ENCODE peak calls at places on chromosomes 12 and 14, in seven cellular contexts. One of them, this sample, is unnamed.

GRCh38 chr12:130164931-130165330 is 2.7 kb downstream of the FZD10 start:
- DNase-seq in cardiac fibroblast: no peak
- DNase-seq in fibroblast of villous mesenchyme: no peak
- DNase-seq in IMR-90: no peak
- DNase-seq in tibial artery: no peak
- DNase-seq in HCT116: no peak
- DNase-seq in endothelial cell of umbilical vein: no peak
- DNase-seq in this sample: no peak

GRCh38 chr14:75450381-75451276 is 22.8 kb downstream of the JDP2 start:
- DNase-seq in fibroblast of villous mesenchyme: no peak
- DNase-seq in endothelial cell of umbilical vein: peak
- DNase-seq in IMR-90: peak
- DNase-seq in cardiac fibroblast: no peak
- DNase-seq in HCT116: no peak
- DNase-seq in tibial artery: no peak
- DNase-seq in this sample: no peak

GRCh38 chr14:101359221-101360044 is 201.9 kb upstream of the DIO3 start:
- DNase-seq in IMR-90: no peak
- DNase-seq in endothelial cell of umbilical vein: no peak
- DNase-seq in fibroblast of villous mesenchyme: peak
- DNase-seq in HCT116: no peak
- DNase-seq in cardiac fibroblast: no peak
- DNase-seq in tibial artery: peak
- DNase-seq in this sample: peak

GRCh38 chr14:75205586-75205985 is 29.2 kb upstream of the TMED10 start:
- DNase-seq in fibroblast of villous mesenchyme: peak
- DNase-seq in endothelial cell of umbilical vein: peak
- DNase-seq in HCT116: no peak
- DNase-seq in tibial artery: no peak
- DNase-seq in IMR-90: peak
- DNase-seq in cardiac fibroblast: peak
- DNase-seq in this sample: no peak

GRCh38 chr12:34394211-34395055 is 372.1 kb downstream of the ALG10 start:
- DNase-seq in IMR-90: no peak
- DNase-seq in tibial artery: peak
- DNase-seq in fibroblast of villous mesenchyme: no peak
- DNase-seq in endothelial cell of umbilical vein: no peak
- DNase-seq in cardiac fibroblast: no peak
- DNase-seq in HCT116: no peak
- DNase-seq in this sample: peak

GRCh38 chr12:126233625-126234024 is 1168.4 kb downstream of the AACS start:
- DNase-seq in cardiac fibroblast: peak
- DNase-seq in HCT116: no peak
- DNase-seq in IMR-90: no peak
- DNase-seq in fibroblast of villous mesenchyme: no peak
- DNase-seq in endothelial cell of umbilical vein: no peak
- DNase-seq in tibial artery: no peak
- DNase-seq in this sample: no peak

GRCh38 chr12:112664569-112664968 is 127.0 kb upstream of the RPH3A start:
- DNase-seq in HCT116: no peak
- DNase-seq in fibroblast of villous mesenchyme: peak
- DNase-seq in cardiac fibroblast: peak
- DNase-seq in endothelial cell of umbilical vein: no peak
- DNase-seq in tibial artery: no peak
- DNase-seq in IMR-90: no peak
- DNase-seq in this sample: no peak

GRCh38 chr12:66008985-66009384 is 121.6 kb downstream of the LLPH start:
- DNase-seq in tibial artery: no peak
- DNase-seq in cardiac fibroblast: no peak
- DNase-seq in fibroblast of villous mesenchyme: no peak
- DNase-seq in HCT116: no peak
- DNase-seq in IMR-90: no peak
- DNase-seq in endothelial cell of umbilical vein: no peak
- DNase-seq in this sample: no peak

GRCh38 chr12:110846615-110847566 is at the start of gene CCDC63:
- DNase-seq in IMR-90: no peak
- DNase-seq in HCT116: peak
- DNase-seq in cardiac fibroblast: peak
- DNase-seq in tibial artery: peak
- DNase-seq in fibroblast of villous mesenchyme: peak
- DNase-seq in endothelial cell of umbilical vein: peak
- DNase-seq in this sample: no peak

GRCh38 chr14:71333705-71334104 is 426.4 kb downstream of the PCNX1 start:
- DNase-seq in IMR-90: no peak
- DNase-seq in endothelial cell of umbilical vein: no peak
- DNase-seq in fibroblast of villous mesenchyme: no peak
- DNase-seq in cardiac fibroblast: no peak
- DNase-seq in HCT116: no peak
- DNase-seq in tibial artery: no peak
- DNase-seq in this sample: no peak

GRCh38 chr14:20714593-20715250 is 26.2 kb downstream of the ANG start:
- DNase-seq in cardiac fibroblast: peak
- DNase-seq in tibial artery: peak
- DNase-seq in HCT116: no peak
- DNase-seq in fibroblast of villous mesenchyme: no peak
- DNase-seq in endothelial cell of umbilical vein: peak
- DNase-seq in IMR-90: peak
- DNase-seq in this sample: peak

GRCh38 chr12:68445836-68446235 is 113.7 kb upstream of the MDM1 start:
- DNase-seq in cardiac fibroblast: no peak
- DNase-seq in tibial artery: no peak
- DNase-seq in HCT116: no peak
- DNase-seq in endothelial cell of umbilical vein: no peak
- DNase-seq in IMR-90: peak
- DNase-seq in fibroblast of villous mesenchyme: peak
- DNase-seq in this sample: no peak

GRCh38 chr12:63042646-63043045 is 107.7 kb upstream of the PPM1H start:
- DNase-seq in IMR-90: peak
- DNase-seq in fibroblast of villous mesenchyme: no peak
- DNase-seq in tibial artery: no peak
- DNase-seq in HCT116: no peak
- DNase-seq in endothelial cell of umbilical vein: peak
- DNase-seq in cardiac fibroblast: peak
- DNase-seq in this sample: no peak

GRCh38 chr12:18601962-18602361 is 135.8 kb downstream of the PLCZ1 start:
- DNase-seq in endothelial cell of umbilical vein: no peak
- DNase-seq in fibroblast of villous mesenchyme: no peak
- DNase-seq in IMR-90: no peak
- DNase-seq in HCT116: no peak
- DNase-seq in cardiac fibroblast: no peak
- DNase-seq in tibial artery: no peak
- DNase-seq in this sample: no peak
- H3K4me3 ChIP-seq in endothelial cell of umbilical vein: no peak
- H3K4me3 ChIP-seq in fibroblast of villous mesenchyme: no peak
- H3K4me3 ChIP-seq in IMR-90: no peak
- H3K4me3 ChIP-seq in HCT116: no peak
- H3K4me3 ChIP-seq in cardiac fibroblast: no peak
- H3K4me3 ChIP-seq in tibial artery: no peak
- H3K4me3 ChIP-seq in this sample: no peak

DNA sequence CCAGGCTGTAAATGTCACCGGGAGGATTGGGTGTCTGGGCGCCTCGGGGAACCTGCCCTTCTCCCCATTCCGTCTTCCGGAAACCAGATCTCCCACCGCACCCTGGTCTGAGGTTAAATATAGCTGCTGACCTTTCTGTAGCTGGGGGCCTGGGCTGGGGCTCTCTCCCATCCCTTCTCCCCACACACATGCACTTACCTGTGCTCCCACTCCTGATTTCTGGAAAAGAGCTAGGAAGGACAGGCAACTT is 1.3 kb downstream of the GAPDH start:
- DNase-seq in tibial artery: no peak
- DNase-seq in cardiac fibroblast: no peak
- DNase-seq in fibroblast of villous mesenchyme: no peak
- DNase-seq in IMR-90: no peak
- DNase-seq in HCT116: no peak
- DNase-seq in endothelial cell of umbilical vein: no peak
- DNase-seq in this sample: no peak
- H3K4me3 ChIP-seq in tibial artery: peak
- H3K4me3 ChIP-seq in cardiac fibroblast: peak
- H3K4me3 ChIP-seq in fibroblast of villous mesenchyme: peak
- H3K4me3 ChIP-seq in IMR-90: peak
- H3K4me3 ChIP-seq in HCT116: peak
- H3K4me3 ChIP-seq in endothelial cell of umbilical vein: peak
- H3K4me3 ChIP-seq in this sample: peak

GRCh38 chr12:57614948-57615500 is 3.8 kb downstream of the ARHGEF25 start:
- DNase-seq in fibroblast of villous mesenchyme: no peak
- DNase-seq in IMR-90: no peak
- DNase-seq in HCT116: no peak
- DNase-seq in cardiac fibroblast: no peak
- DNase-seq in tibial artery: no peak
- DNase-seq in endothelial cell of umbilical vein: no peak
- DNase-seq in this sample: no peak

GRCh38 chr12:57614178-57614947 is 3.1 kb downstream of the ARHGEF25 start:
- DNase-seq in fibroblast of villous mesenchyme: no peak
- DNase-seq in HCT116: peak
- DNase-seq in IMR-90: peak
- DNase-seq in cardiac fibroblast: peak
- DNase-seq in tibial artery: no peak
- DNase-seq in endothelial cell of umbilical vein: no peak
- DNase-seq in this sample: no peak

GRCh38 chr12:57611810-57612710 is 825 bp downstream of the ARHGEF25 start:
- DNase-seq in HCT116: no peak
- DNase-seq in IMR-90: no peak
- DNase-seq in tibial artery: no peak
- DNase-seq in fibroblast of villous mesenchyme: no peak
- DNase-seq in cardiac fibroblast: no peak
- DNase-seq in endothelial cell of umbilical vein: no peak
- DNase-seq in this sample: no peak

GRCh38 chr12:57612711-57613426 is 1.6 kb downstream of the ARHGEF25 start:
- DNase-seq in endothelial cell of umbilical vein: no peak
- DNase-seq in cardiac fibroblast: no peak
- DNase-seq in IMR-90: no peak
- DNase-seq in tibial artery: no peak
- DNase-seq in fibroblast of villous mesenchyme: no peak
- DNase-seq in HCT116: no peak
- DNase-seq in this sample: no peak

DNA sequence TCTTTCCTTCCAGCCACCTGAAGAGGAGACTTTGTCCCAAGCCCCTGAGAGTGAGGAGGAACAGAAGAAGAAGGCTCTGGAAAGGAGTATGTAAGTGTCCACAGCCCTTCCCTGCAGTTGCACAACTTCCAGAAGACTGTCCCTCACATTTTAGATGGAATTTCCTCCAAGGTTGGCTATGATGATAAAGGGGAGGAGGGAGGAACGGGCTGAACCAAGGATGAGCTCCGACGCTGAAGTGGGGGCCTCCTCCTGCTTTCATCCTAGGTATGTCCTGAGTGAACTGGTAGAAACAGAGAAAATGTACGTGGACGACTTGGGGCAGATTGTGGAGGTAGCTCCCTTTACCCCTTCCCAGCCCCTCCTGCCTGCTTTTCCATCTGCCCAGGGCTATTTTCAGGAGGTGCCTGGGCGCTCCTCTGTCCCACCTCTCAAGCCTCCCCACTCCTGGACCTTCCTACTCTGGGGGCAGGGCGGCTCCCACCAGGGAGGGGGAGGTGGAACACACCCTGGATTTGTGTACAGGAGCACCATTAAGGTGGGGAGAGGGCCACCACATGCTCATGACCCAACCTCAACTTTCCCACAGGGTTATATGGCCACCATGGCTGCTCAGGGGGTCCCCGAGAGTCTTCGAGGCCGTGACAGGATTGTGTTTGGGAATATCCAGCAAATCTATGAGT is 2.3 kb downstream of the ARHGEF25 start:
- DNase-seq in HCT116: no peak
- DNase-seq in cardiac fibroblast: no peak
- DNase-seq in IMR-90: no peak
- DNase-seq in fibroblast of villous mesenchyme: no peak
- DNase-seq in tibial artery: no peak
- DNase-seq in endothelial cell of umbilical vein: no peak
- DNase-seq in this sample: no peak
- H3K4me3 ChIP-seq in HCT116: no peak
- H3K4me3 ChIP-seq in cardiac fibroblast: no peak
- H3K4me3 ChIP-seq in IMR-90: no peak
- H3K4me3 ChIP-seq in fibroblast of villous mesenchyme: no peak
- H3K4me3 ChIP-seq in tibial artery: no peak
- H3K4me3 ChIP-seq in endothelial cell of umbilical vein: no peak
- H3K4me3 ChIP-seq in this sample: no peak

GRCh38 chr12:20109667-20110066 is 258.7 kb upstream of the PDE3A start:
- DNase-seq in endothelial cell of umbilical vein: peak
- DNase-seq in HCT116: no peak
- DNase-seq in IMR-90: no peak
- DNase-seq in fibroblast of villous mesenchyme: no peak
- DNase-seq in tibial artery: no peak
- DNase-seq in cardiac fibroblast: no peak
- DNase-seq in this sample: no peak
- H3K4me3 ChIP-seq in endothelial cell of umbilical vein: no peak
- H3K4me3 ChIP-seq in HCT116: no peak
- H3K4me3 ChIP-seq in IMR-90: no peak
- H3K4me3 ChIP-seq in fibroblast of villous mesenchyme: no peak
- H3K4me3 ChIP-seq in tibial artery: no peak
- H3K4me3 ChIP-seq in cardiac fibroblast: no peak
- H3K4me3 ChIP-seq in this sample: no peak

GRCh38 chr14:63712123-63712522 is 15.7 kb downstream of the SGPP1 start:
- DNase-seq in HCT116: no peak
- DNase-seq in cardiac fibroblast: no peak
- DNase-seq in IMR-90: no peak
- DNase-seq in tibial artery: no peak
- DNase-seq in endothelial cell of umbilical vein: no peak
- DNase-seq in fibroblast of villous mesenchyme: no peak
- DNase-seq in this sample: no peak
- H3K4me3 ChIP-seq in HCT116: no peak
- H3K4me3 ChIP-seq in cardiac fibroblast: no peak
- H3K4me3 ChIP-seq in IMR-90: no peak
- H3K4me3 ChIP-seq in tibial artery: no peak
- H3K4me3 ChIP-seq in endothelial cell of umbilical vein: no peak
- H3K4me3 ChIP-seq in fibroblast of villous mesenchyme: no peak
- H3K4me3 ChIP-seq in this sample: no peak

GRCh38 chr14:51242545-51243490 is 2.8 kb downstream of the TMX1 start:
- DNase-seq in tibial artery: no peak
- DNase-seq in fibroblast of villous mesenchyme: no peak
- DNase-seq in HCT116: no peak
- DNase-seq in endothelial cell of umbilical vein: no peak
- DNase-seq in IMR-90: no peak
- DNase-seq in cardiac fibroblast: no peak
- DNase-seq in this sample: no peak
- H3K4me3 ChIP-seq in tibial artery: no peak
- H3K4me3 ChIP-seq in fibroblast of villous mesenchyme: no peak
- H3K4me3 ChIP-seq in HCT116: no peak
- H3K4me3 ChIP-seq in endothelial cell of umbilical vein: no peak
- H3K4me3 ChIP-seq in IMR-90: no peak
- H3K4me3 ChIP-seq in cardiac fibroblast: no peak
- H3K4me3 ChIP-seq in this sample: no peak

DNA sequence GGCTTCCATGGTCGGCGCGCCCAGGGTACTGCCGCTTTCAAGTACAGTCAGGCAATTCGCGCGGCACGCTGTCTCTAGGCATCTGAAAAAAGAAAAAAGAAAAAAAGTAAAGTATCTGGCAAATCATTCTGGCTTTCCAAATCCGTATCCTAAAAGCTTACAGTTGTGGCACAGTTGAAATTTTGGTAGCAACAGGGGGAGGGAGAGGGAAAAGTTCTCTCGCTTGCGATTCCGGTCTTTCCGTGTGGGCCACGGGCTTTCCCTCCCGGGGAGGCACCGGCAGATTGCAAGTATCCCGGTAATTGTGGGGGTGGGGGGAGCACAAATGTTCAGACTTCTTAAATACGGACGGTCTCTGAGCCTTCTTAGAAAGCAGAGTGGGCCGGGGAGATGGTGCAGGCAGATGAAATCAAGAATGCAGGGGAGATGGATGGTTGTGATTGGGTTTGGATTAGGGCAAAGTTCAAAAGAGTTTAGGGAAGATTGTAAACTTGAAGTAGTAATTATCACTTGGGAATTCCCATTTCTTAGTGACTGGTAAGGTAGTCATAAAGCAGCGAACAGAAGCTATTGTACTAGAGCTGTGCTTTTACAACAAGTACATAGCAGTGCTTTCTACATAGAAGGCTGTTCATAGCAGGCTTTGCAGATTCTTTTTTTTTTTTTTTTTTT is 1.2 kb downstream of the SOCS2 start:
- DNase-seq in HCT116: no peak
- DNase-seq in IMR-90: peak
- DNase-seq in endothelial cell of umbilical vein: no peak
- DNase-seq in cardiac fibroblast: peak
- DNase-seq in fibroblast of villous mesenchyme: peak
- DNase-seq in tibial artery: peak
- DNase-seq in this sample: no peak
- H3K4me3 ChIP-seq in HCT116: no peak
- H3K4me3 ChIP-seq in IMR-90: peak
- H3K4me3 ChIP-seq in endothelial cell of umbilical vein: no peak
- H3K4me3 ChIP-seq in cardiac fibroblast: peak
- H3K4me3 ChIP-seq in fibroblast of villous mesenchyme: peak
- H3K4me3 ChIP-seq in tibial artery: peak
- H3K4me3 ChIP-seq in this sample: peak